ENCODE peak calls at places on chromosomes 5 and 9, in four cellular contexts. R, Y, S and M are unnamed samples.

GRCh38 chr5:88515881-88516819 is 247.5 kb upstream of the TMEM161B start:
- DNase-seq in S (no peak), R (no peak), Y (peak; percentile 50), M (no peak)

GRCh38 chr5:132063090-132063911 is 2.8 kb downstream of the IL3 start:
- DNase-seq in R (peak; percentile 76), S (peak; percentile 77), Y (peak; percentile 64), M (peak; percentile 80)

GRCh38 chr9:119677811-119678530 is 308.7 kb upstream of the BRINP1 start:
- DNase-seq in S (no peak), R (no peak), Y (no peak), M (no peak)

GRCh38 chr9:110049699-110050450 is 158.1 kb downstream of the C9orf152 start:
- DNase-seq in S (peak; percentile 41), R (peak; percentile 70), Y (no peak), M (peak; percentile 55)

GRCh38 chr9:127778280-127779135 is at the start of gene SH2D3C:
- DNase-seq in S (peak; percentile 47), R (no peak), Y (no peak), M (no peak)

GRCh38 chr5:74289238-74289637 is 351.3 kb downstream of the ENC1 start:
- DNase-seq in Y (no peak), S (no peak), R (no peak), M (no peak)

GRCh38 chr5:432928-433791 is 9.8 kb upstream of the EXOC3 start:
- DNase-seq in R (no peak), S (no peak), Y (no peak), M (no peak)

GRCh38 chr9:128124873-128125574 is 2.5 kb downstream of the PTGES2 start:
- DNase-seq in Y (peak; percentile 45), S (peak; percentile 90), R (peak; percentile 69), M (peak; percentile 76)

GRCh38 chr5:149863176-149863575 is 81.4 kb downstream of the PDE6A start:
- DNase-seq in R (no peak), S (no peak), Y (no peak), M (no peak)

GRCh38 chr9:13354733-13355132 is 75.2 kb upstream of the MPDZ start:
- DNase-seq in Y (peak; percentile 29), R (peak; percentile 75), S (no peak), M (no peak)

GRCh38 chr5:69261034-69261433 is 26.3 kb downstream of the CDK7 start:
- DNase-seq in S (no peak), R (peak; percentile 46), Y (peak; percentile 83), M (no peak)

GRCh38 chr9:136309806-136310220 is 5.9 kb upstream of the CCDC187 start:
- DNase-seq in Y (no peak), S (no peak), R (no peak), M (no peak)
- H3K9ac ChIP-seq in Y (no peak overlapping the region), S (no peak overlapping the region), R (no peak overlapping the region), M (no peak overlapping the region)

DNA sequence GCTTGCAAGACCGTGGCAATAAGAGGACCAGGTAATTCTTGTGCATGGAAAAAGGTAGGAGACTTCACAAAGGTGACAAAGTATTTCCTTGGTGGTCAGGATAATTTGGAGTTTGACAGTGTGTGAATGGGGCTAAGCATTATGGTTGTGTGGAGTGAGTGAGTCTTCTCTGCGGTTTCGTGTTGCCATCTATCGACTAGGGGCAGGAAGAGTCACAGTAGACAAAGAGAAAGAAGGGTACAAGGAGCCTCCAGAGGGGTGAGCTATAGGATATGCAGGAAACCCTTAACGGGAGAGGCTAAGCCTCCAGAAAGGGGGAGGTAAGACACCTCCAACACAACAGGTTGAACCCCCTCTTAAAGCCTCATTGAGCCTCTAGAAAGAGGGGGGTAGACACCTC is 64.0 kb upstream of the RANBP6 start:
- DNase-seq in R (no peak), S (no peak), Y (no peak), M (no peak)
- H3K9ac ChIP-seq in R (peak overlapping the region; percentile 68), S (no peak overlapping the region), Y (no peak overlapping the region), M (no peak overlapping the region)

GRCh38 chr9:129486496-129487306 is 134.2 kb downstream of the C9orf50 start:
- DNase-seq in Y (peak; percentile 57), S (no peak), R (peak; percentile 84), M (peak; percentile 29)
- H3K9ac ChIP-seq in Y (peak overlapping the region; percentile 95), S (no peak overlapping the region), R (peak overlapping the region; percentile 97), M (no peak overlapping the region)

DNA sequence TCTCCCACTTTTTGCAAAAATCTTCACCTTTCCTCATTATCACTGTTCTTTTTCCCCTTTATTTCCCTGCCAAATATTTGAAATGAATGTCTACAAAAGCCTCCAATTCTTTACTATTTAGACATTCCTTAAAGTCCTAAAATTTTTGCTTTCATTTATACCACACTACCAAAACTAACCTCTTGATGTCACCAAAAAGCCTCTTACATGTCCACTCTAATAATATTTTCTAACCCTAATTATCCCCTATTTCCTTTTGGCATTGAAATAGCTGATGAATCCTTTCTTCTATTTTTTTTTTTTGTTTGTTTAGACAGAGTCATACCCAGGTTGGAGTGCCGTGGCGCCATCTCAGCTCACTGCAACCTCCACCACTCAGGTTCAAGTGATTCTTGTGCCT is 32.3 kb upstream of the NRG2 start:
- DNase-seq in Y (peak; percentile 23), S (no peak), R (peak; percentile 49), M (no peak)
- H3K9ac ChIP-seq in Y (no peak overlapping the region), S (no peak overlapping the region), R (no peak overlapping the region), M (no peak overlapping the region)

GRCh38 chr5:78610633-78611032 is 37.9 kb downstream of the LHFPL2 start:
- DNase-seq in R (peak; percentile 65), S (no peak), Y (no peak), M (no peak)
- H3K9ac ChIP-seq in R (peak overlapping the region; percentile 50), S (no peak overlapping the region), Y (no peak overlapping the region), M (no peak overlapping the region)

DNA sequence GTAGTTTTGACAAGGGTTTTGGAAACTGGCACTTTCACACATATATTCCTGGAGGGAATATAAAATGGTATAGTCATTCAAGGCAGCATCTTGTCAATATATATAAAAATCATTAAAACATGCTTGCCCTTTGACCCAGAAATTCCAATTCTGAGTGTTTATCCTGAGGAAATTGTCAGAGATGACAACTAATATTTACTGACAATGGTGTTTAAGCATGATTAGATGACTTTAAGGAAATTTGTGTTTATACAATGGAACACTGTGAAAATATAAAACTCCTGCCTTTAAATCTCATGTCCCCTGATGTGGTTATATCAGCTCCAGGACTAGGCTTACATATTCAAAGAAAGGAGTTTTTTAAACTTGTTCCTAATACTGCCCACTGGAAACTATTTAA is 25.6 kb downstream of the PCSK1 start:
- DNase-seq in S (no peak), Y (no peak), R (no peak), M (no peak)
- H3K9ac ChIP-seq in S (no peak overlapping the region), Y (no peak overlapping the region), R (no peak overlapping the region), M (no peak overlapping the region)

DNA sequence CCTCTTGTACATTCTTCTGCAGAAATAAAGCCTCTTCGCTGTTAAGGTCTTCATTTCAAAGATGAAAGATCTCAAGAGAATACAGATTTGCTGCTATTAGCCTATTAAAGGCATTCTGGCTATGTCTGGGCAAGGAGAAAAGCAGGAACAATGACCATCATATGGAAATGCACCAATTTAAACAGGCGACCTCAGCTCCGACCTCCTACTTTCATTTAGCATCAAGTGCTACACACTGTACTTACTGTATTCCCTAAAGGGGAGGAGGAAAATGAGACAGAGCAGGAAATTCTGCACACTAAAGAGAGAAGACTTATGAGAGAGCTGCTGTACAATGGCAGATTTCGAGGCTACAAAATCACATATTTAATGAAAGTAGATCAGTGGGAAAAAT is 64.9 kb downstream of the HABP4 start:
- DNase-seq in R (peak; percentile 50), S (no peak), Y (no peak), M (no peak)
- H3K9ac ChIP-seq in R (peak overlapping the region; percentile 75), S (no peak overlapping the region), Y (no peak overlapping the region), M (no peak overlapping the region)